ENCODE peak calls at places on chromosomes 6 and 20, in seven cellular contexts. M is H1, R is K562, E is H9, X is MM.1S, J is OCI-LY7, C is keratinocyte. Y is an unnamed sample.

GRCh38 chr6:84553527-84553926 is 210.9 kb downstream of the TBX18 start:
- DNase-seq in X (no peak), E (no peak), M (no peak), R (no peak), J (no peak), C (no peak), Y (no peak)

GRCh38 chr6:33320315-33321181 is 3.0 kb upstream of the ZBTB22 start:
- DNase-seq in C (no peak), E (peak; percentile 62), M (no peak), R (peak; percentile 36), J (no peak), X (no peak), Y (peak; percentile 92)

GRCh38 chr6:153032255-153032882 is 29.9 kb upstream of the MTRF1L start:
- DNase-seq in C (no peak), M (no peak), J (peak; percentile 23), R (peak; percentile 17), E (no peak), X (peak; percentile 29), Y (no peak)

GRCh38 chr6:118501816-118502568 is 46.1 kb upstream of the PLN start:
- DNase-seq in M (no peak), J (no peak), E (no peak), C (no peak), R (peak; percentile 9), X (no peak), Y (no peak)

GRCh38 chr6:29992792-29993191 is 50.5 kb downstream of the HLA-A start:
- DNase-seq in E (no peak), J (no peak), M (no peak), C (peak; percentile 25), R (no peak), X (no peak), Y (peak; percentile 96)

GRCh38 chr20:62570897-62571666 is 71.2 kb upstream of the SLCO4A1 start:
- DNase-seq in J (no peak), R (no peak), E (no peak), M (no peak), C (no peak), X (no peak), Y (no peak)

GRCh38 chr6:26087284-26088115 is at the start of gene HFE:
- DNase-seq in C (no peak), X (no peak), J (peak; percentile 31), M (no peak), E (peak; percentile 59), R (peak; percentile 71), Y (peak; percentile 73)

GRCh38 chr6:61809004-61809595 is 476.9 kb downstream of the KHDRBS2 start:
- DNase-seq in X (peak; percentile 52), M (no peak), R (no peak), J (peak; percentile 23), E (no peak), C (no peak), Y (no peak)

GRCh38 chr6:97656706-97657350 is 373.8 kb upstream of the MMS22L start:
- DNase-seq in J (no peak), X (no peak), C (no peak), E (no peak), M (no peak), R (no peak), Y (no peak)

GRCh38 chr6:27879795-27880194 is 32.4 kb downstream of the OR2B2 start:
- DNase-seq in J (no peak), R (no peak), X (no peak), E (no peak), C (no peak), M (no peak), Y (no peak)

GRCh38 chr6:135163440-135163738 is 17.7 kb upstream of the MYB start:
- DNase-seq in C (no peak), X (peak; percentile 76), E (no peak), M (no peak), J (peak; percentile 55), R (no peak), Y (no peak)

GRCh38 chr6:56729719-56730118 is 87.0 kb upstream of the DST start:
- DNase-seq in M (no peak), R (no peak), C (no peak), E (no peak), X (no peak), J (no peak), Y (no peak)

GRCh38 chr6:72084992-72085569 is 198.7 kb downstream of the RIMS1 start:
- DNase-seq in X (peak; percentile 16), C (no peak), M (no peak), J (peak; percentile 37), R (no peak), E (no peak), Y (no peak)

GRCh38 chr20:17661121-17661744 is 20.8 kb downstream of the RRBP1 start:
- DNase-seq in M (no peak), J (no peak), X (no peak), E (no peak), C (no peak), R (no peak), Y (peak; percentile 87)

GRCh38 chr6:132511159-132511835 is 1.6 kb downstream of the STX7 start:
- DNase-seq in E (no peak), X (no peak), J (peak; percentile 28), M (no peak), R (peak; percentile 24), C (no peak), Y (peak; percentile 53)

GRCh38 chr6:74574794-74575193 is 631.1 kb downstream of the COL12A1 start:
- DNase-seq in E (no peak), X (peak; percentile 18), M (no peak), C (no peak), R (no peak), J (peak; percentile 29), Y (no peak)

GRCh38 chr6:151036869-151037680 is 171.6 kb downstream of the MTHFD1L start:
- DNase-seq in E (no peak), X (no peak), J (no peak), R (no peak), C (no peak), M (no peak), Y (no peak)

GRCh38 chr6:77657365-77657764 is 4.5 kb downstream of the MEI4 start:
- DNase-seq in M (no peak), J (no peak), E (no peak), X (no peak), R (no peak), C (no peak), Y (no peak)

GRCh38 chr20:58268421-58268821 is 40.0 kb upstream of the ANKRD60 start:
- DNase-seq in M (no peak), X (no peak), E (no peak), R (peak; percentile 27), C (no peak), J (no peak), Y (no peak)

GRCh38 chr6:33248643-33248931 is 23.1 kb downstream of the VPS52 start:
- DNase-seq in M (no peak), R (no peak), C (no peak), J (no peak), E (no peak), X (no peak), Y (no peak)

GRCh38 chr20:2762578-2763131 is 37.8 kb downstream of the CPXM1 start:
- DNase-seq in X (no peak), M (no peak), R (no peak), C (no peak), E (no peak), J (no peak), Y (peak; percentile 57)

DNA sequence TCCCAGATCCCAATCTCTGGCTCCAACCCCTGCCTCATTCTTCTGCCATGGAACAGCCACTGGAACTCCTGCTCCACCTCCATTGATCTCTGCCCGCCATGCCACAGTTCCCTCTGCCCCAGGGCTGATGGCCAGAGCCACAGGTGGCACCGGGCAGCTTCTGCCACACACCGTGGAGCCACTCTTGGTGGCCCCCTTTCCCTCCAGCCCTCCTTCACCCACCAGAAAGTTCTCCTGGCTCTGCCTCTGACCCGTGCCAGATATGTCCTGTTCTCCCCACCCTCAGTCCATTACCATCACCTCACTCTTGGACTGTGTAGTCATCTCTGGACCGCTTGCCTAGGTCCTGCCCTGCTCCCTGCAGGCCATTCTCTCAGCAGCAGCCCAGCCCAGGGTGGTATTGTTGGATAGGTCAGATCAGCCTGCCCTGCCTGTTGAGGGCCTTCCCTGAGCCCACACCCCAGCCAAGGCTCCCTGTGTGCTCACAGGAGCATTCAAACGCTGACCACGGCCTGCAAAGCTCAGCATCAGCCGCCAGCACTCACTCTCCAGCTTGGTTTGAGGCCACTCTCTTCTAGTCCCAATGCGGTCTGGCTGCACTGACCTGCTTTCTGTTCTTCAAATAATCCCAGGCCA is 16.8 kb upstream of the SYNDIG1 start:
- DNase-seq in C (no peak), M (no peak), X (no peak), E (no peak), J (no peak), R (no peak), Y (no peak)
- H2AFZ ChIP-seq in C (no peak overlapping the region), M (no peak overlapping the region), X (no peak overlapping the region), E (no peak overlapping the region), J (no peak overlapping the region), R (no peak overlapping the region), Y (no peak overlapping the region)

GRCh38 chr6:94052754-94053153 is 633.4 kb upstream of the EPHA7 start:
- DNase-seq in X (peak; percentile 27), J (no peak), M (no peak), C (no peak), E (no peak), R (no peak), Y (no peak)

GRCh38 chr6:94045473-94045872 is 626.1 kb upstream of the EPHA7 start:
- DNase-seq in M (no peak), J (no peak), C (no peak), E (no peak), X (no peak), R (no peak), Y (no peak)

GRCh38 chr6:94049001-94049400 is 629.6 kb upstream of the EPHA7 start:
- DNase-seq in C (no peak), E (no peak), R (no peak), M (no peak), X (no peak), J (no peak), Y (no peak)

GRCh38 chr6:94050515-94050914 is 631.2 kb upstream of the EPHA7 start:
- DNase-seq in E (no peak), X (no peak), J (no peak), M (no peak), C (no peak), R (no peak), Y (no peak)
- H3K4me1 ChIP-seq in E (peaks cover 15% of the 10 kb centered on the region), X (no peaks in the 10 kb centered on the region), J (no peaks in the 10 kb centered on the region), M (peaks cover 7% of the 10 kb centered on the region), C (no peaks in the 10 kb centered on the region), R (no peaks in the 10 kb centered on the region), Y (no peaks in the 10 kb centered on the region)

GRCh38 chr6:54491431-54491830 is 183.2 kb downstream of the TINAG start:
- DNase-seq in C (peak; percentile 50), R (no peak), M (no peak), X (no peak), E (no peak), J (no peak), Y (no peak)

DNA sequence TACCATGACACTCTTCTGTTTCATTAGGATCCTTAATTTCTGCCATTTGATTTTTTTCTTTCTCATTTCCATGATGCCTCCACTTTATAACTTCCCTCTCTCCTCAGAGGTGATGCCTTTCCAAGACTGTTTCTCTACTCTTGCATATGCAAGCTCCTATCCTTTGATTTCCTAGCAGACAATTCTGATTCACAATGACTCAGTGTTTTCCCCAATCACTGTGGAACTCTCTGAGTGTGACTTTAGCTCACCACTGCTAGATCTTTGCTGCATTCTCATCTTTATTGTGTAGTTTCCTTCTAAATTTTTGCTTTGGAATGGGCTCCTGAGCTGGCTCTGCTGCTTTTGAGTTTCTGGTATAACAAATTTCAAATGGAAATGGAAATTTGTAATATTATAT is 184.9 kb downstream of the TINAG start:
- DNase-seq in R (no peak), E (no peak), X (no peak), J (no peak), M (no peak), C (peak; percentile 17), Y (peak; percentile 13)
- H3K9me3 ChIP-seq in R (no peaks in the 10 kb centered on the region), E (no peaks in the 10 kb centered on the region), X (no peaks in the 10 kb centered on the region), J (no peaks in the 10 kb centered on the region), M (no peaks in the 10 kb centered on the region), C (no peaks in the 10 kb centered on the region), Y (no peaks in the 10 kb centered on the region)

GRCh38 chr6:1609662-1610496 is at the start of gene FOXC1:
- DNase-seq in R (no peak), E (peak; percentile 79), M (no peak), C (peak; percentile 44), J (no peak), X (peak; percentile 27), Y (peak; percentile 100)
- H2AFZ ChIP-seq in R (no peak within 1 kb of the TSS), E (no peak within 1 kb of the TSS), M (no peak within 1 kb of the TSS), C (peak within 1 kb of the TSS; percentile 72), J (no peak within 1 kb of the TSS), X (no peak within 1 kb of the TSS), Y (peak within 1 kb of the TSS; percentile 56)

Y was measured in osteoblast.